ENCODE peak calls at places on chromosomes 7 and 10, in six cellular contexts. I, A, L, Q, U and B are unnamed samples.

GRCh38 chr10:71832967-71833366 is 18.1 kb downstream of the PSAP start:
- DNase-seq in A (no peak), I (no peak), U (no peak), L (no peak), Q (no peak), B (no peak)

GRCh38 chr7:1395211-1396070 is 63.8 kb downstream of the MICALL2 start:
- DNase-seq in I (no peak), L (no peak), A (no peak), Q (no peak), U (no peak), B (no peak)

GRCh38 chr7:107125475-107125874 is 43.3 kb upstream of the HBP1 start:
- DNase-seq in I (peak; percentile 78), L (no peak), Q (no peak), U (no peak), A (no peak), B (no peak)

GRCh38 chr10:52688906-52689305 is 83.7 kb downstream of the MBL2 start:
- DNase-seq in U (no peak), A (no peak), L (no peak), Q (no peak), I (no peak), B (no peak)

GRCh38 chr7:73451780-73452398 is 18.3 kb downstream of the FZD9 start:
- DNase-seq in I (peak; percentile 55), Q (peak; percentile 39), L (peak; percentile 80), U (peak; percentile 20), A (peak; percentile 53), B (peak; percentile 56)

GRCh38 chr7:139328375-139328774 is 12.8 kb upstream of the FMC1 start:
- DNase-seq in L (peak; percentile 73), A (no peak), U (no peak), Q (no peak), I (no peak), B (no peak)

GRCh38 chr10:115706482-115707076 is 566.4 kb downstream of the GFRA1 start:
- DNase-seq in I (no peak), Q (no peak), U (no peak), L (peak; percentile 36), A (no peak), B (no peak)

GRCh38 chr7:157224627-157225026 is 85.9 kb downstream of the UBE3C start:
- DNase-seq in I (no peak), Q (no peak), L (peak; percentile 23), A (no peak), U (no peak), B (no peak)

GRCh38 chr7:114481995-114482394 is 67.4 kb downstream of the FOXP2 start:
- DNase-seq in U (no peak), Q (no peak), L (no peak), A (no peak), I (peak; percentile 40), B (no peak)

GRCh38 chr10:31952066-31952465 is 23.4 kb upstream of the ARHGAP12 start:
- DNase-seq in A (no peak), U (no peak), I (no peak), Q (no peak), L (no peak), B (no peak)

GRCh38 chr10:44513592-44513991 is 128.7 kb upstream of the CXCL12 start:
- DNase-seq in I (no peak), A (no peak), Q (no peak), L (peak; percentile 55), U (no peak), B (no peak)

GRCh38 chr7:25624837-25625236 is 396.6 kb upstream of the NPVF start:
- DNase-seq in A (no peak), U (no peak), Q (no peak), I (no peak), L (no peak), B (no peak)

GRCh38 chr10:25336330-25336729 is 161.5 kb downstream of the GPR158 start:
- DNase-seq in I (no peak), Q (no peak), A (no peak), L (no peak), U (no peak), B (peak; percentile 24)

GRCh38 chr10:97999909-98000248 is 30.5 kb downstream of the CRTAC1 start:
- DNase-seq in A (no peak), Q (no peak), L (no peak), I (no peak), U (no peak), B (no peak)

GRCh38 chr7:39199951-39200350 is 222.2 kb downstream of the POU6F2 start:
- DNase-seq in U (no peak), Q (no peak), I (no peak), A (no peak), L (no peak), B (no peak)

GRCh38 chr7:151849879-151850260 is 27.0 kb downstream of the PRKAG2 start:
- DNase-seq in A (no peak), Q (no peak), U (no peak), L (no peak), I (no peak), B (no peak)

GRCh38 chr10:102269017-102269416 is 23.7 kb downstream of the GBF1 start:
- DNase-seq in A (no peak), L (no peak), I (no peak), U (no peak), Q (no peak), B (no peak)

GRCh38 chr10:33335800-33336605 is 1.5 kb upstream of the NRP1 start:
- DNase-seq in A (no peak), U (no peak), L (peak; percentile 86), I (no peak), Q (no peak), B (peak; percentile 57)

GRCh38 chr10:17053513-17053912 is 76.1 kb downstream of the CUBN start:
- DNase-seq in I (no peak), Q (no peak), A (no peak), L (no peak), U (no peak), B (no peak)

GRCh38 chr10:3853547-3853989 is 68.6 kb upstream of the KLF6 start:
- DNase-seq in L (no peak), I (no peak), A (no peak), Q (no peak), U (no peak), B (peak; percentile 84)

GRCh38 chr10:49518982-49519578 is 19.8 kb downstream of the ERCC6 start:
- DNase-seq in L (peak; percentile 73), A (no peak), I (no peak), U (peak; percentile 10), Q (no peak), B (peak; percentile 64)

GRCh38 chr7:121288894-121289293 is 39.9 kb upstream of the WNT16 start:
- DNase-seq in L (peak; percentile 54), I (no peak), Q (no peak), U (no peak), A (no peak), B (no peak)

GRCh38 chr7:80833289-80834104 is 85.4 kb downstream of the SEMA3C start:
- DNase-seq in L (peak; percentile 13), U (no peak), I (no peak), A (no peak), Q (no peak), B (no peak)

GRCh38 chr10:43595739-43596298 is 10.4 kb upstream of the ZNF485 start:
- DNase-seq in L (no peak), Q (peak; percentile 16), A (no peak), I (no peak), U (no peak), B (no peak)